ENCODE peak calls at places on chromosome 17, in seven cellular contexts. V is HT-29, E is HuH-7.5, U is caudate nucleus, P is MG63, J is heart right ventricle, S is T1000. K is an unnamed sample.

GRCh38 chr17:10357768-10358167 is 15.0 kb downstream of the MYH13 start:
- DNase-seq in V (peak), E (peak), U (no peak), P (no peak), J (no peak), S (no peak), K (no peak)

GRCh38 chr17:17570207-17570797 is 21.2 kb downstream of the PEMT start:
- DNase-seq in V (peak), J (peak), U (no peak), E (peak), S (no peak), P (peak), K (peak)

GRCh38 chr17:79396696-79397095 is 214.2 kb downstream of the RBFOX3 start:
- DNase-seq in P (no peak), S (no peak), J (no peak), U (no peak), E (no peak), V (no peak), K (no peak)

GRCh38 chr17:45900136-45900535 is 5.8 kb downstream of the MAPT start:
- DNase-seq in V (no peak), P (no peak), J (no peak), S (no peak), U (no peak), E (no peak), K (no peak)

GRCh38 chr17:16325964-16326363 is 27.3 kb downstream of the CENPV start:
- DNase-seq in S (no peak), P (no peak), J (no peak), U (no peak), E (no peak), V (no peak), K (no peak)

GRCh38 chr17:9256944-9257629 is 235.8 kb downstream of the NTN1 start:
- DNase-seq in J (no peak), V (no peak), E (no peak), P (peak), S (no peak), U (no peak), K (peak)

GRCh38 chr17:45298546-45299285 is 18.1 kb downstream of the MAP3K14 start:
- DNase-seq in S (peak), E (no peak), P (no peak), U (no peak), V (no peak), J (no peak), K (no peak)

GRCh38 chr17:27402943-27403342 is 53.3 kb upstream of the KSR1 start:
- DNase-seq in S (no peak), P (no peak), U (no peak), V (no peak), J (no peak), E (no peak), K (no peak)

GRCh38 chr17:74332763-74333220 is 6.8 kb downstream of the KIF19 start:
- DNase-seq in S (no peak), E (no peak), J (no peak), U (no peak), V (no peak), P (no peak), K (no peak)

GRCh38 chr17:18253947-18254821 is 4.4 kb downstream of the FLII start:
- DNase-seq in J (no peak), U (no peak), E (no peak), V (no peak), S (no peak), P (no peak), K (no peak)

GRCh38 chr17:7221281-7222092 is 1.7 kb downstream of the ACADVL start:
- DNase-seq in V (no peak), P (no peak), U (no peak), S (no peak), E (no peak), J (no peak), K (no peak)

GRCh38 chr17:36641877-36642845 is 40.8 kb downstream of the MRM1 start:
- DNase-seq in J (no peak), V (no peak), P (peak), U (no peak), E (no peak), S (no peak), K (no peak)

GRCh38 chr17:2893422-2893914 is 97.2 kb downstream of the RAP1GAP2 start:
- DNase-seq in V (peak), S (no peak), U (no peak), E (no peak), J (no peak), P (no peak), K (no peak)

GRCh38 chr17:43517161-43517560 is 29.0 kb downstream of the ETV4 start:
- DNase-seq in S (no peak), U (no peak), P (no peak), E (no peak), J (no peak), V (no peak), K (no peak)

K was measured in fibroblast of gingiva.